ENCODE peak calls at places on chromosome 13, in ten cellular contexts. One of them, this sample, is unnamed.
A peak's percentile ranks its signal among the peaks of the same experiment; 100 is the strongest.

GRCh38 chr13:20193924-20194631 is 1.3 kb upstream of the GJB2 start:
- DNase-seq in heart right ventricle: no peak
- DNase-seq in AG04450: no peak
- DNase-seq in tibial nerve: no peak
- DNase-seq in caudate nucleus: no peak
- DNase-seq in CD8-positive, alpha-beta memory T cell: no peak
- DNase-seq in upper lobe of left lung: no peak
- DNase-seq in fibroblast of lung: no peak
- DNase-seq in mesenchymal stem cell: no peak
- DNase-seq in right atrium auricular region: no peak
- DNase-seq in this sample: no peak

GRCh38 chr13:95585867-95586266 is 33.3 kb downstream of the CLDN10 start:
- DNase-seq in heart right ventricle: no peak
- DNase-seq in AG04450: no peak
- DNase-seq in tibial nerve: no peak
- DNase-seq in caudate nucleus: no peak
- DNase-seq in CD8-positive, alpha-beta memory T cell: no peak
- DNase-seq in upper lobe of left lung: no peak
- DNase-seq in fibroblast of lung: no peak
- DNase-seq in mesenchymal stem cell: no peak
- DNase-seq in right atrium auricular region: no peak
- DNase-seq in this sample: no peak

GRCh38 chr13:96090240-96091101 is 564 bp downstream of the HS6ST3 start:
- DNase-seq in heart right ventricle: no peak
- DNase-seq in AG04450: no peak
- DNase-seq in tibial nerve: no peak
- DNase-seq in caudate nucleus: no peak
- DNase-seq in CD8-positive, alpha-beta memory T cell: no peak
- DNase-seq in upper lobe of left lung: no peak
- DNase-seq in fibroblast of lung: peak; percentile 10
- DNase-seq in mesenchymal stem cell: no peak
- DNase-seq in right atrium auricular region: no peak
- DNase-seq in this sample: peak; percentile 11

GRCh38 chr13:23578411-23579071 is 8.3 kb downstream of the TNFRSF19 start:
- DNase-seq in heart right ventricle: peak; percentile 77
- DNase-seq in AG04450: peak; percentile 37
- DNase-seq in tibial nerve: peak; percentile 64
- DNase-seq in caudate nucleus: peak; percentile 55
- DNase-seq in CD8-positive, alpha-beta memory T cell: peak; percentile 40
- DNase-seq in upper lobe of left lung: peak; percentile 81
- DNase-seq in fibroblast of lung: peak; percentile 70
- DNase-seq in mesenchymal stem cell: peak; percentile 61
- DNase-seq in right atrium auricular region: peak; percentile 83
- DNase-seq in this sample: peak; percentile 77

GRCh38 chr13:80235131-80235530 is 105.8 kb downstream of the SPRY2 start:
- DNase-seq in heart right ventricle: no peak
- DNase-seq in AG04450: no peak
- DNase-seq in tibial nerve: no peak
- DNase-seq in caudate nucleus: no peak
- DNase-seq in CD8-positive, alpha-beta memory T cell: no peak
- DNase-seq in upper lobe of left lung: no peak
- DNase-seq in fibroblast of lung: peak; percentile 47
- DNase-seq in mesenchymal stem cell: peak; percentile 48
- DNase-seq in right atrium auricular region: no peak
- DNase-seq in this sample: peak; percentile 81

GRCh38 chr13:97254809-97255208 is 32.7 kb downstream of the MBNL2 start:
- DNase-seq in heart right ventricle: no peak
- DNase-seq in AG04450: no peak
- DNase-seq in tibial nerve: no peak
- DNase-seq in caudate nucleus: no peak
- DNase-seq in CD8-positive, alpha-beta memory T cell: no peak
- DNase-seq in upper lobe of left lung: no peak
- DNase-seq in fibroblast of lung: peak; percentile 93
- DNase-seq in mesenchymal stem cell: peak; percentile 72
- DNase-seq in right atrium auricular region: no peak
- DNase-seq in this sample: no peak

GRCh38 chr13:61383101-61383500 is 32.5 kb downstream of the PCDH20 start:
- DNase-seq in heart right ventricle: no peak
- DNase-seq in AG04450: no peak
- DNase-seq in tibial nerve: no peak
- DNase-seq in caudate nucleus: no peak
- DNase-seq in CD8-positive, alpha-beta memory T cell: no peak
- DNase-seq in upper lobe of left lung: no peak
- DNase-seq in fibroblast of lung: no peak
- DNase-seq in mesenchymal stem cell: no peak
- DNase-seq in right atrium auricular region: no peak
- DNase-seq in this sample: no peak

GRCh38 chr13:78015782-78016181 is 97.2 kb upstream of the EDNRB start:
- DNase-seq in heart right ventricle: no peak
- DNase-seq in AG04450: no peak
- DNase-seq in tibial nerve: no peak
- DNase-seq in caudate nucleus: no peak
- DNase-seq in CD8-positive, alpha-beta memory T cell: no peak
- DNase-seq in upper lobe of left lung: no peak
- DNase-seq in fibroblast of lung: no peak
- DNase-seq in mesenchymal stem cell: peak; percentile 38
- DNase-seq in right atrium auricular region: no peak
- DNase-seq in this sample: no peak

DNA sequence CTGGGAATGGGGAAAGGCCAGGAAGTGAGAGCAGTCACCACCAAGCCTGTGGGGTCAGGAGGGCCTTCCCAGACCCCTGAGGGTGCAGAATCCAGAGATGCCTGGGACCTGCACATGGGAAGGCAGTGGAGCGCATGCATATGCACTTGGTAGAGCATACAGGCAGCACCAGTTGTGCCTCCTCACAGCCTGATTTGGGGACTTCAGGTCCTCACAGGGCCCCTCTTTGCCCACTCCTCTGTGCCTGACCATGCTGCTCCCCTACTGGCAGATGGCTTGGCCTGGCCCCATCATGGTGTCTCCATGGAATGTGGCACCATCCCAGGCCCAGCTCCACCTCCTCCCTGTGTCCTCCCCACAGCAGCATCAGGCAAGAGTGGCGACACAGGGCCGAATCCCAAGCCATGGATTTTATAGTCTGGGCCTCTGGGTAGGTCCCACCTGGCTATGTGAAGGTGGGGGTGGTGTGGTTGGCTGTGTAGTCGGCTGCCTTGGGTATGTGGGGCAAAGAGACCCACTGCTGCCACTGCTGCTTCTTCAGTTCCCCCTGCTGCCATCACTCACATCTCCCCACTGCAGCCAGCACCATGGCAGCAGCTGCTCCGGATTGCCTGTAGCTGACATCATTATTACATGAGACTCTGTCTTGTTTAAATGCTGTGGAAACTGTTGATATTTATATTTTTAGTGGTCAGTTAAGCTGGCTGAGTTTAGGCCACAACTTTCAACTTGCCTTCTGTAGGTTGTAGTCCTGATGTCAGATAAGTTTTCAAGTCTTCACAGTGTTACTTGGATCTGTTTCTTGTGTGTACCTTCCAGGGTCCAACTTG is 247.0 kb downstream of the GPC6 start:
- DNase-seq in heart right ventricle: no peak
- DNase-seq in AG04450: peak; percentile 43
- DNase-seq in tibial nerve: no peak
- DNase-seq in caudate nucleus: no peak
- DNase-seq in CD8-positive, alpha-beta memory T cell: no peak
- DNase-seq in upper lobe of left lung: no peak
- DNase-seq in fibroblast of lung: peak; percentile 32
- DNase-seq in mesenchymal stem cell: peak; percentile 88
- DNase-seq in right atrium auricular region: no peak
- DNase-seq in this sample: peak; percentile 89
- H3K27ac ChIP-seq in heart right ventricle: no peak overlapping the region
- H3K27ac ChIP-seq in AG04450: peak overlapping the region; percentile 54
- H3K27ac ChIP-seq in tibial nerve: no peak overlapping the region
- H3K27ac ChIP-seq in caudate nucleus: no peak overlapping the region
- H3K27ac ChIP-seq in CD8-positive, alpha-beta memory T cell: no peak overlapping the region
- H3K27ac ChIP-seq in upper lobe of left lung: no peak overlapping the region
- H3K27ac ChIP-seq in fibroblast of lung: no peak overlapping the region
- H3K27ac ChIP-seq in mesenchymal stem cell: no peak overlapping the region
- H3K27ac ChIP-seq in right atrium auricular region: no peak overlapping the region
- H3K27ac ChIP-seq in this sample: peak overlapping the region; percentile 81

GRCh38 chr13:27489456-27489855 is 39.1 kb upstream of the MTIF3 start:
- DNase-seq in heart right ventricle: no peak
- DNase-seq in AG04450: no peak
- DNase-seq in tibial nerve: no peak
- DNase-seq in caudate nucleus: no peak
- DNase-seq in CD8-positive, alpha-beta memory T cell: no peak
- DNase-seq in upper lobe of left lung: no peak
- DNase-seq in fibroblast of lung: no peak
- DNase-seq in mesenchymal stem cell: no peak
- DNase-seq in right atrium auricular region: peak; percentile 23
- DNase-seq in this sample: no peak
- H3K27ac ChIP-seq in heart right ventricle: no peak overlapping the region
- H3K27ac ChIP-seq in AG04450: no peak overlapping the region
- H3K27ac ChIP-seq in tibial nerve: no peak overlapping the region
- H3K27ac ChIP-seq in caudate nucleus: no peak overlapping the region
- H3K27ac ChIP-seq in CD8-positive, alpha-beta memory T cell: no peak overlapping the region
- H3K27ac ChIP-seq in upper lobe of left lung: no peak overlapping the region
- H3K27ac ChIP-seq in fibroblast of lung: no peak overlapping the region
- H3K27ac ChIP-seq in mesenchymal stem cell: no peak overlapping the region
- H3K27ac ChIP-seq in right atrium auricular region: no peak overlapping the region
- H3K27ac ChIP-seq in this sample: no peak overlapping the region

DNA sequence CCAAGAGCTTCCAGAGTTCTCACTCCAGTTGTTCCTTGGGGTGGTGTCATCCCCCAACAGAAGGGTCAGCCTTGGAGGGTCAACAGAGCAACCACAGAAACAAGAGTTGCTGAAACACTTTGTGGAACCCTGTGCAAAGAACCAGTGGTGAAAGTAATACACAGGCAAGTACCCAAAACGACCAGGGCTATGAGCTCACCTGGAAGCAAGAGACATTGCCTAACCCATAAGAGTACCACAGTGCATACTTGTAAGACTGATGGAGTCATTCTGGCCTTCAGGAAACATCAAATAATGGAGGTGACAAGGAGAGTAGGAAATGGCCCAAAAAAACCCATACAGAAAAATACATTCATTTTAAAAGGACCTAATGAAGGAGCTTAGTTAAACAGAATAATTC is 184.3 kb upstream of the TSC22D1 start:
- DNase-seq in heart right ventricle: no peak
- DNase-seq in AG04450: no peak
- DNase-seq in tibial nerve: no peak
- DNase-seq in caudate nucleus: no peak
- DNase-seq in CD8-positive, alpha-beta memory T cell: no peak
- DNase-seq in upper lobe of left lung: peak; percentile 36
- DNase-seq in fibroblast of lung: no peak
- DNase-seq in mesenchymal stem cell: no peak
- DNase-seq in right atrium auricular region: no peak
- DNase-seq in this sample: peak; percentile 11
- H3K27ac ChIP-seq in heart right ventricle: no peak overlapping the region
- H3K27ac ChIP-seq in AG04450: no peak overlapping the region
- H3K27ac ChIP-seq in tibial nerve: no peak overlapping the region
- H3K27ac ChIP-seq in caudate nucleus: no peak overlapping the region
- H3K27ac ChIP-seq in CD8-positive, alpha-beta memory T cell: no peak overlapping the region
- H3K27ac ChIP-seq in upper lobe of left lung: peak overlapping the region; percentile 31
- H3K27ac ChIP-seq in fibroblast of lung: no peak overlapping the region
- H3K27ac ChIP-seq in mesenchymal stem cell: no peak overlapping the region
- H3K27ac ChIP-seq in right atrium auricular region: no peak overlapping the region
- H3K27ac ChIP-seq in this sample: peak overlapping the region; percentile 93

DNA sequence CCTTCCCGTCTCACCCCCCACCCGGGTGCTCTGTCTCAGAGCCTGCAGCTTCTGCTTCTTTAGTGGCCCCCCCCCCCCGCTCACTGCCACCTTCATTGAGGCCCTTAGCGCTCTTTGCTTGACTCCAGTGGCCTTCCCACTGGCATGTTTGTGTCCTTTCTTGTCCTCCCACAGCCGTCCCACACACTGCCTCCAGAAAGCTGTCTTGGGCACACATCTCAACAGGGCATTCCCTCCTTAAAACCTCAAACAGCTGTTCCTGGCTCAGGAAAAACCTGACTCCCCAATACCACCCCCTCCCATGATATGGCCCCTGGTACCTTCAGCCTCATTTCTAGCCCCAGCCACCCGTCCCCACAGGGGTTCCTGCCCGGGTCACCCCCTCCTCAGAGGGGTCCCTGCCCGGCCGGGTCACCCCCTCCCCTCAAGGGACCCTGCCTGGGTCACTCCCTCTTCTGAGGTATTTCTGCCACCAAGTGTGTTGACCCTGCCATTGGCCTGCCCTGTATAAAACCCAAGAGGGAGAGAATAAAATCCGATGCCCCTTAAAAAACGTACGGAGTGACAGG is 8.9 kb downstream of the B3GLCT start:
- DNase-seq in heart right ventricle: no peak
- DNase-seq in AG04450: no peak
- DNase-seq in tibial nerve: no peak
- DNase-seq in caudate nucleus: no peak
- DNase-seq in CD8-positive, alpha-beta memory T cell: no peak
- DNase-seq in upper lobe of left lung: no peak
- DNase-seq in fibroblast of lung: no peak
- DNase-seq in mesenchymal stem cell: no peak
- DNase-seq in right atrium auricular region: no peak
- DNase-seq in this sample: peak; percentile 47
- H3K27ac ChIP-seq in heart right ventricle: peak overlapping the region; percentile 78
- H3K27ac ChIP-seq in AG04450: no peak overlapping the region
- H3K27ac ChIP-seq in tibial nerve: peak overlapping the region; percentile 46
- H3K27ac ChIP-seq in caudate nucleus: peak overlapping the region; percentile 83
- H3K27ac ChIP-seq in CD8-positive, alpha-beta memory T cell: no peak overlapping the region
- H3K27ac ChIP-seq in upper lobe of left lung: no peak overlapping the region
- H3K27ac ChIP-seq in fibroblast of lung: no peak overlapping the region
- H3K27ac ChIP-seq in mesenchymal stem cell: no peak overlapping the region
- H3K27ac ChIP-seq in right atrium auricular region: peak overlapping the region; percentile 71
- H3K27ac ChIP-seq in this sample: peak overlapping the region; percentile 92